ENCODE peak calls at places on chromosome 14, in four cellular contexts. One of them, this sample, is unnamed.

GRCh38 chr14:104367811-104368750 is 211.5 kb upstream of the C14orf180 start:
- DNase-seq in heart left ventricle: no peak
- DNase-seq in breast epithelium: no peak
- DNase-seq in A549: no peak
- DNase-seq in this sample: no peak

GRCh38 chr14:90758959-90759358 is 57.3 kb downstream of the TTC7B start:
- DNase-seq in A549: no peak
- DNase-seq in breast epithelium: peak; percentile 28
- DNase-seq in heart left ventricle: peak; percentile 78
- DNase-seq in this sample: no peak

GRCh38 chr14:59022144-59022543 is 166.3 kb upstream of the DAAM1 start:
- DNase-seq in heart left ventricle: no peak
- DNase-seq in breast epithelium: no peak
- DNase-seq in A549: peak; percentile 19
- DNase-seq in this sample: no peak

GRCh38 chr14:37870170-37870569 is 274.7 kb downstream of the TTC6 start:
- DNase-seq in breast epithelium: no peak
- DNase-seq in A549: no peak
- DNase-seq in heart left ventricle: no peak
- DNase-seq in this sample: no peak

GRCh38 chr14:99327050-99327449 is 55.1 kb upstream of the BCL11B start:
- DNase-seq in heart left ventricle: no peak
- DNase-seq in breast epithelium: peak; percentile 8
- DNase-seq in A549: no peak
- DNase-seq in this sample: no peak

GRCh38 chr14:84458881-84459280 is 1071.1 kb upstream of the FLRT2 start:
- DNase-seq in heart left ventricle: no peak
- DNase-seq in A549: no peak
- DNase-seq in breast epithelium: no peak
- DNase-seq in this sample: no peak

GRCh38 chr14:35050652-35051051 is 4.6 kb downstream of the FAM177A1 start:
- DNase-seq in heart left ventricle: peak; percentile 27
- DNase-seq in breast epithelium: no peak
- DNase-seq in A549: peak; percentile 81
- DNase-seq in this sample: no peak

GRCh38 chr14:49173765-49174373 is 412.3 kb downstream of the RPS29 start:
- DNase-seq in A549: peak; percentile 77
- DNase-seq in heart left ventricle: peak; percentile 27
- DNase-seq in breast epithelium: no peak
- DNase-seq in this sample: no peak

GRCh38 chr14:77372304-77372841 is 4.5 kb downstream of the TMED8 start:
- DNase-seq in A549: no peak
- DNase-seq in breast epithelium: no peak
- DNase-seq in heart left ventricle: no peak
- DNase-seq in this sample: no peak

DNA sequence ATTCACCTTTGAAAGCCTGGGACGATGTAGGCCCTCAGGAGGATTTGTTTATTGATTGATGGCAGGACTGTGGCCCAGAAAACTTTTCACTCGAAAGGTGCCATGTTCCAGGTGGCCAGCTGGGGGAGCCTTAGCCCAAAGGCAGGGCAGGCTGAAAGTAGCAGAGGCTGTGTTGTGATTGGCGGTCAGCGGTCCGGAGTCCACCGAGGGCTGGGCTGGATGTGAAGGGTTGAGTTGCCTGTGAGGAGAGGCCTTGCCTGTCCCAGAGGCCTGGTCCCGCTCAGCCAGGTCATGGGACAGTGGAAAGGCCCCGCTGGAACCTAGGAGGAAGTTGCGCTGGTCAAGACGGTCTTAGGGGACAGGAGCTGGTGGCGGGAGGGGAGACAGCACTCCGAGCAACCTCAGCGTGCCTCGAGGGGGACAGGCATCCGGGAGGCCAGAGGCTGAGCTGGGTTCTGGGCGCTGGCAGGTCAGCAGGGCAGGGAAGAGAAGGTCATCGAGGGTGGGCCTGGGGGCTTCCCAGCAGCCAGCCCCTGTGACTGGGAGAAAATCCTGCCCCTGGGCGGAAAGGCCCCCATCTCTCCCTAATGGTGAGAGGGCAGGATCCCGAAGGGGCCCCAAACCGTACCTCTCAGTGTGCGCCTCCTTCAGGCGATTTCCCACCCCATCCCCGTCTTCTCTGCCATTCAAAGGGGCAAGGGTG is 26.3 kb downstream of the CMA1 start:
- DNase-seq in breast epithelium: no peak
- DNase-seq in heart left ventricle: no peak
- DNase-seq in A549: peak; percentile 65
- DNase-seq in this sample: no peak
- TF ChIP-seq CTCF in breast epithelium: no peak
- TF ChIP-seq CTCF in heart left ventricle: peak; percentile 36
- TF ChIP-seq CTCF in A549: peak; percentile 45
- TF ChIP-seq CTCF in this sample: no peak

DNA sequence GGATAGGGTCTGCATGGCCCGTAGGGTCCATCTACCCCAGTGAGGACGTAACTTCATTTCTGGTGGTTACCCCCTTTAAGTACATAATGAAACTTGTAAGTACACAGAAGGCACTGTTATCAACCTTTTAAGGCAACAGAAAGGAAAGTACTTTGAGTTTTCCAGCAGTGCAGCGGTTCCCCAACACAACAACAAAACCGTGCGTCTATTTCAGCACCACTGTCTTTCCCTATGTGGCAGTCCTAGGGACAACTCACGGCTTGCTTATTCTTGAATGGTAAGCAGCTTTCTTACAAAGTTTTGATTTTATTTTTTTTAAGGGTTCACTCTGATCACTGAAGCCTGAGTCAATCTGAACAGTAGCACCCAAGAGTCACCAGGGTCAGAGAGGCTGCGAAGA is 46.3 kb downstream of the FOXN3 start:
- DNase-seq in heart left ventricle: no peak
- DNase-seq in breast epithelium: no peak
- DNase-seq in A549: no peak
- DNase-seq in this sample: no peak
- H3K4me1 ChIP-seq in heart left ventricle: peaks cover 19% of the 10 kb centered on the region
- H3K4me1 ChIP-seq in breast epithelium: no peaks in the 10 kb centered on the region
- H3K4me1 ChIP-seq in A549: peaks cover 5% of the 10 kb centered on the region
- H3K4me1 ChIP-seq in this sample: peaks cover 68% of the 10 kb centered on the region

DNA sequence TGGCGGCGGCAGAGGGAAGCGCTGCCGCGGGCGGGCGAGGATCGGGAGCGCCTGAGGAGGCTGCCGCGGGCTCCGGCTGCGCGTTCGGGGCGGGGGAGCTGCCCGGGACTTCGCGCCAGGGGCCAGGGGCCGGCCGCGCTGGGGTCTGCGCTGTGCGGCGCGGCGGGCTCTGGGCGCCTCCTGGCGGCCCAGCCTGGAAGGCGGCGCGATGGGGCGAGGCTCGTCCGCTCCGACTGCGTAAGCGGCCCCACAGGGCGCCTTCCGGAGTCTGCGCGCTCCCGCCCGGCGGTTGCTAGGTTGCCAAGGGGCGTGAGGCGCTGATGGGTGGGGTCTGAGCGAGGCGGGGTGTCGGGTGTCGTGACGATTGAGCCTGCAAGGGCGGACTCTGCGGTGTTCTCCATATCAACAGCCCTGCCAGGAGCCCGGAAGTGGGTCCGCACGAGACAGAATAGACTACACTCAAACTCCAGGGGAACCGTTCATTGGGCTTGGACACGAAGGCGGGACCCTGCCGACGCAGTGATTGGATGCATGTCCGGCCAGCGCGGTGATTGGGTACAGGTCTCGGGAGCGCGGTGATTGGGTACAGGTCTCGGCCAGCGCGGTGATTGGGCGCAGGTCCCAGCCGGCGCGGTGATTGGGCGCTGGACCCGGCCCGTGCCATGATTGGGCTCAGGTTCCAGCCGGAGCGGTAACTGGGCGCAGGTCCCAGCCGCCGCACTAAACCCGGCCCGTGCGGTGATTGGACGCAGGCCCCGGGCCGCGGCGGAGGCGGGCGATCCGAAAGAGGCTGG is at the start of gene TEDC1:
- DNase-seq in A549: peak; percentile 100
- DNase-seq in breast epithelium: peak; percentile 100
- DNase-seq in heart left ventricle: peak; percentile 100
- DNase-seq in this sample: peak; percentile 100
- TF ChIP-seq POLR2A in A549: no peak
- TF ChIP-seq POLR2A in breast epithelium: no peak
- TF ChIP-seq POLR2A in heart left ventricle: no peak
- TF ChIP-seq POLR2A in this sample: peak; percentile 74

GRCh38 chr14:36767603-36768281 is 106.1 kb downstream of the PAX9 start:
- DNase-seq in breast epithelium: peak; percentile 27
- DNase-seq in A549: no peak
- DNase-seq in heart left ventricle: no peak
- DNase-seq in this sample: no peak

GRCh38 chr14:36773558-36773957 is 111.9 kb downstream of the PAX9 start:
- DNase-seq in heart left ventricle: no peak
- DNase-seq in A549: peak; percentile 19
- DNase-seq in breast epithelium: no peak
- DNase-seq in this sample: no peak

GRCh38 chr14:36771256-36771655 is 109.6 kb downstream of the PAX9 start:
- DNase-seq in breast epithelium: no peak
- DNase-seq in A549: peak; percentile 14
- DNase-seq in heart left ventricle: no peak
- DNase-seq in this sample: no peak

GRCh38 chr14:36768638-36769337 is 107.1 kb downstream of the PAX9 start:
- DNase-seq in A549: no peak
- DNase-seq in heart left ventricle: no peak
- DNase-seq in breast epithelium: no peak
- DNase-seq in this sample: no peak

GRCh38 chr14:36773136-36773540 is 111.5 kb downstream of the PAX9 start:
- DNase-seq in breast epithelium: no peak
- DNase-seq in A549: peak; percentile 66
- DNase-seq in heart left ventricle: no peak
- DNase-seq in this sample: no peak
- TF ChIP-seq CTCF in breast epithelium: no peak
- TF ChIP-seq CTCF in A549: peak; percentile 44
- TF ChIP-seq CTCF in heart left ventricle: no peak
- TF ChIP-seq CTCF in this sample: no peak

GRCh38 chr14:64693766-64694165 is 10.5 kb upstream of the PLEKHG3 start:
- DNase-seq in heart left ventricle: no peak
- DNase-seq in A549: no peak
- DNase-seq in breast epithelium: no peak
- DNase-seq in this sample: no peak
- H3K4me1 ChIP-seq in heart left ventricle: peaks cover 14% of the 10 kb centered on the region
- H3K4me1 ChIP-seq in A549: peaks cover 7% of the 10 kb centered on the region
- H3K4me1 ChIP-seq in breast epithelium: no peaks in the 10 kb centered on the region
- H3K4me1 ChIP-seq in this sample: peaks cover 6% of the 10 kb centered on the region

GRCh38 chr14:23058654-23059504 is 1.6 kb upstream of the CDH24 start:
- DNase-seq in A549: no peak
- DNase-seq in breast epithelium: no peak
- DNase-seq in heart left ventricle: no peak
- DNase-seq in this sample: no peak
- TF ChIP-seq POLR2A in A549: no peak
- TF ChIP-seq POLR2A in breast epithelium: no peak
- TF ChIP-seq POLR2A in heart left ventricle: no peak
- TF ChIP-seq POLR2A in this sample: no peak

DNA sequence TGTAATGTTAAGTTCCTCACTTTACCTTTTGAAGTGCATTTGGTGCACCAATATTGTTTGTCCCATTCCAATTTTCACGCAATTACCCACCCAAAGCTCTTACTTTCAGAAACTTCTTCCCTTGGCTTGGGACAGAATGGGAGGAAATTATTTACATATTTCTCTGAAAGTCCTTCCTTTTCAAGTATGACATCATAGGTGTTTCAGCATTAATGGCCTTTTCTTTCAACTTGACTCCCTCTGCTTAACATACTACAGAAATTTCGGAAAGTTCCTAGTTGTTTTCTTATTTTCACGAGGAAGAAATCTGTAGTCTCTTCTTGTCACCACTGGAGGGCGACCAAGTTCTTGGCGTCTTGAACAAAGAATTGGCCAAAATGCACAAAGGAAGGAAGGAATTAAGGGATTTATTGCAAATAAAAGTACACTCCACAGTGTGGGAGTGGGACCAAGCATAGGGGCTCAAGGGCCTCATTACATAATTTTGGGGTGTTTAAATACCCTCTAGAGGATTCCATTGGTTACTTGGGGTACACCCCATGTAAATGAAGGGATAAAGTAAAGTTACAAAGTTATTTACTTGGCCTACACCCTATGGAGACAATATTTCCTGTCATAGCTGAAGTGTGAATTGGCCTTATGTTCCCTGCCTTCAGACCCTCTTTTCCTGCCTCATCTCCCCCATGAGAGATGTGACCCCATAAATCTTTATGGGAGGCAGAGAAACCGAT is 70.5 kb downstream of the RPL10L start:
- DNase-seq in breast epithelium: no peak
- DNase-seq in heart left ventricle: no peak
- DNase-seq in A549: peak; percentile 67
- DNase-seq in this sample: no peak
- TF ChIP-seq CTCF in breast epithelium: no peak
- TF ChIP-seq CTCF in heart left ventricle: no peak
- TF ChIP-seq CTCF in A549: peak; percentile 57
- TF ChIP-seq CTCF in this sample: no peak